ENCODE peak calls at places on chromosome 20, in eight cellular contexts. G, F, E, O, I, H, W and V are unnamed samples.

GRCh38 chr20:62021794-62022419 is 43.8 kb downstream of the TAF4 start:
- DNase-seq in G (no peak), F (no peak), E (no peak), O (no peak), I (no peak), H (no peak), W (no peak), V (no peak)

GRCh38 chr20:22819134-22819533 is 216.0 kb upstream of the SSTR4 start:
- DNase-seq in G (no peak), F (no peak), E (no peak), O (no peak), I (no peak), H (no peak), W (no peak), V (no peak)

GRCh38 chr20:8535403-8536003 is 403.4 kb downstream of the PLCB1 start:
- DNase-seq in G (no peak), F (peak; percentile 40), E (no peak), O (peak; percentile 31), I (peak; percentile 37), H (peak; percentile 18), W (no peak), V (peak; percentile 19)

GRCh38 chr20:48957053-48957481 is 35.6 kb downstream of the ARFGEF2 start:
- DNase-seq in G (no peak), F (no peak), E (no peak), O (no peak), I (no peak), H (no peak), W (no peak), V (no peak)

GRCh38 chr20:8601542-8601912 is 467.4 kb upstream of the PLCB4 start:
- DNase-seq in G (no peak), F (no peak), E (no peak), O (no peak), I (peak; percentile 14), H (no peak), W (no peak), V (no peak)

GRCh38 chr20:9241232-9241692 is 172.4 kb downstream of the PLCB4 start:
- DNase-seq in G (no peak), F (no peak), E (peak; percentile 12), O (peak; percentile 82), I (no peak), H (peak; percentile 68), W (no peak), V (no peak)

GRCh38 chr20:48706710-48707339 is 121.0 kb downstream of the PREX1 start:
- DNase-seq in G (no peak), F (no peak), E (no peak), O (no peak), I (no peak), H (no peak), W (no peak), V (no peak)

GRCh38 chr20:8796088-8796665 is 272.7 kb upstream of the PLCB4 start:
- DNase-seq in G (no peak), F (no peak), E (no peak), O (no peak), I (no peak), H (peak; percentile 26), W (no peak), V (no peak)

GRCh38 chr20:44720994-44721784 is 6.0 kb downstream of the CCN5 start:
- DNase-seq in G (no peak), F (no peak), E (no peak), O (peak; percentile 90), I (no peak), H (peak; percentile 51), W (no peak), V (no peak)

GRCh38 chr20:16692442-16692841 is 37.4 kb upstream of the SNRPB2 start:
- DNase-seq in G (no peak), F (no peak), E (no peak), O (no peak), I (no peak), H (no peak), W (no peak), V (no peak)

GRCh38 chr20:55586626-55587025 is 418.7 kb downstream of the CBLN4 start:
- DNase-seq in G (no peak), F (no peak), E (no peak), O (no peak), I (no peak), H (no peak), W (no peak), V (no peak)

GRCh38 chr20:6157345-6157744 is 34.5 kb upstream of the FERMT1 start:
- DNase-seq in G (no peak), F (no peak), E (no peak), O (no peak), I (no peak), H (no peak), W (no peak), V (no peak)

GRCh38 chr20:49377326-49377725 is 99.5 kb upstream of the ZNFX1 start:
- DNase-seq in G (no peak), F (no peak), E (no peak), O (no peak), I (no peak), H (no peak), W (no peak), V (no peak)

GRCh38 chr20:41617059-41617921 is 887 bp downstream of the CHD6 start:
- DNase-seq in G (peak; percentile 6), F (peak; percentile 22), E (peak; percentile 14), O (peak; percentile 47), I (peak; percentile 19), H (peak; percentile 30), W (no peak), V (peak; percentile 76)

GRCh38 chr20:16428112-16428511 is 145.1 kb downstream of the KIF16B start:
- DNase-seq in G (no peak), F (no peak), E (no peak), O (no peak), I (no peak), H (no peak), W (peak; percentile 8), V (no peak)

GRCh38 chr20:62922451-62922921 is 3.8 kb downstream of the DIDO1 start:
- DNase-seq in G (peak; percentile 25), F (no peak), E (no peak), O (no peak), I (no peak), H (no peak), W (no peak), V (peak; percentile 43)

GRCh38 chr20:24379116-24379927 is 90.1 kb upstream of the SYNDIG1 start:
- DNase-seq in G (no peak), F (no peak), E (no peak), O (peak; percentile 45), I (no peak), H (peak; percentile 35), W (peak; percentile 84), V (no peak)

GRCh38 chr20:45114465-45115385 is at the start of gene WFDC5:
- DNase-seq in G (no peak), F (no peak), E (no peak), O (no peak), I (no peak), H (no peak), W (peak; percentile 89), V (no peak)

GRCh38 chr20:48339147-48339985 is 488.4 kb downstream of the PREX1 start:
- DNase-seq in G (no peak), F (no peak), E (no peak), O (peak; percentile 63), I (no peak), H (peak; percentile 63), W (no peak), V (no peak)

GRCh38 chr20:43658068-43658722 is 8.7 kb upstream of the MYBL2 start:
- DNase-seq in G (peak; percentile 45), F (no peak), E (no peak), O (peak; percentile 41), I (no peak), H (peak; percentile 18), W (no peak), V (no peak)

GRCh38 chr20:57435498-57436222 is 44.5 kb downstream of the RBM38 start:
- DNase-seq in G (peak; percentile 15), F (no peak), E (peak; percentile 96), O (no peak), I (peak; percentile 75), H (no peak), W (no peak), V (peak; percentile 41)

GRCh38 chr20:53940883-53941546 is 129.4 kb downstream of the BCAS1 start:
- DNase-seq in G (no peak), F (no peak), E (no peak), O (peak; percentile 82), I (no peak), H (peak; percentile 82), W (peak; percentile 64), V (no peak)

GRCh38 chr20:61662226-61662945 is 403.3 kb downstream of the TAF4 start:
- DNase-seq in G (no peak), F (peak; percentile 64), E (no peak), O (no peak), I (no peak), H (no peak), W (no peak), V (no peak)

GRCh38 chr20:38272398-38272797 is 11.9 kb upstream of the KIAA1755 start:
- DNase-seq in G (no peak), F (no peak), E (no peak), O (peak; percentile 83), I (no peak), H (no peak), W (no peak), V (no peak)

GRCh38 chr20:17504898-17505663 is 26.1 kb downstream of the BFSP1 start:
- DNase-seq in G (peak; percentile 12), F (peak; percentile 58), E (peak; percentile 42), O (peak; percentile 62), I (peak; percentile 63), H (peak; percentile 57), W (no peak), V (peak; percentile 15)

GRCh38 chr20:3318226-3318884 is 79.4 kb upstream of the SLC4A11 start:
- DNase-seq in G (no peak), F (no peak), E (no peak), O (peak; percentile 15), I (no peak), H (no peak), W (no peak), V (no peak)

GRCh38 chr20:43037605-43038309 is 151.9 kb downstream of the PTPRT start:
- DNase-seq in G (no peak), F (no peak), E (no peak), O (no peak), I (no peak), H (no peak), W (no peak), V (no peak)

GRCh38 chr20:24665196-24665595 is 195.8 kb downstream of the SYNDIG1 start:
- DNase-seq in G (no peak), F (no peak), E (no peak), O (no peak), I (no peak), H (no peak), W (no peak), V (no peak)

GRCh38 chr20:2093200-2093781 is 8.3 kb upstream of the STK35 start:
- DNase-seq in G (no peak), F (peak; percentile 71), E (peak; percentile 34), O (no peak), I (peak; percentile 40), H (no peak), W (no peak), V (peak; percentile 11)

GRCh38 chr20:40687384-40688128 is 1.5 kb downstream of the MAFB start:
- DNase-seq in G (no peak), F (peak; percentile 68), E (no peak), O (no peak), I (no peak), H (peak; percentile 26), W (no peak), V (no peak)

GRCh38 chr20:19624221-19624620 is 133.8 kb upstream of the RIN2 start:
- DNase-seq in G (no peak), F (no peak), E (no peak), O (no peak), I (no peak), H (no peak), W (no peak), V (no peak)